ENCODE peak calls at places on chromosome 19, in ten cellular contexts. W is esophagus muscularis mucosa; G is cardiac muscle cell; V is tibial nerve; Y is CD4-positive, alpha-beta memory T cell; K is astrocyte; J is heart left ventricle; X is fibroblast of lung; D is IMR-90; N is ascending aorta. S is an unnamed sample.
A peak's percentile ranks its signal among the peaks of the same experiment; 100 is the strongest.

GRCh38 chr19:15252398-15253018 is 20.3 kb upstream of the EPHX3 start:
- DNase-seq in W (no peak), G (no peak), V (no peak), Y (no peak), K (peak; percentile 23), J (no peak), X (peak; percentile 36), D (peak; percentile 45), N (peak; percentile 85), S (no peak)

GRCh38 chr19:27735314-27735713 is 1477.6 kb downstream of the UQCRFS1 start:
- DNase-seq in W (no peak), G (no peak), V (no peak), Y (no peak), K (no peak), J (no peak), X (no peak), D (no peak), N (no peak), S (no peak)

GRCh38 chr19:46134527-46134926 is 10.0 kb upstream of the IGFL3 start:
- DNase-seq in W (peak; percentile 68), G (no peak), V (no peak), Y (no peak), K (peak; percentile 59), J (no peak), X (peak; percentile 61), D (peak; percentile 65), N (no peak), S (no peak)

GRCh38 chr19:3121396-3121795 is 14.4 kb upstream of the GNA15 start:
- DNase-seq in W (no peak), G (no peak), V (no peak), Y (no peak), K (no peak), J (no peak), X (no peak), D (no peak), N (no peak), S (no peak)

GRCh38 chr19:45528149-45528743 is 21.0 kb downstream of the VASP start:
- DNase-seq in W (no peak), G (no peak), V (no peak), Y (no peak), K (peak; percentile 69), J (no peak), X (peak; percentile 78), D (peak; percentile 56), N (no peak), S (no peak)

GRCh38 chr19:38650180-38650775 is 2.8 kb downstream of the ACTN4 start:
- DNase-seq in W (no peak), G (no peak), V (no peak), Y (no peak), K (no peak), J (no peak), X (no peak), D (no peak), N (no peak), S (peak; percentile 43)

GRCh38 chr19:44807652-44808462 is 1.0 kb upstream of the BCAM start:
- DNase-seq in W (no peak), G (peak; percentile 74), V (no peak), Y (no peak), K (peak; percentile 45), J (peak; percentile 36), X (peak; percentile 60), D (peak; percentile 34), N (peak; percentile 78), S (peak; percentile 59)

GRCh38 chr19:34430738-34431625 is 2.8 kb downstream of the UBA2 start:
- DNase-seq in W (no peak), G (peak; percentile 52), V (no peak), Y (peak; percentile 72), K (peak; percentile 26), J (no peak), X (peak; percentile 41), D (peak; percentile 68), N (no peak), S (no peak)

GRCh38 chr19:18468517-18468916 is 30.6 kb upstream of the ISYNA1 start:
- DNase-seq in W (no peak), G (no peak), V (no peak), Y (no peak), K (no peak), J (no peak), X (no peak), D (no peak), N (no peak), S (no peak)

GRCh38 chr19:38079926-38080380 is 144.1 kb downstream of the DPF1 start:
- DNase-seq in W (peak; percentile 77), G (no peak), V (no peak), Y (no peak), K (peak; percentile 96), J (no peak), X (peak; percentile 96), D (peak; percentile 95), N (no peak), S (peak; percentile 29)

GRCh38 chr19:10289836-10290438 is at the start of gene ICAM5:
- DNase-seq in W (no peak), G (peak; percentile 61), V (no peak), Y (no peak), K (no peak), J (no peak), X (no peak), D (peak; percentile 42), N (no peak), S (no peak)

GRCh38 chr19:43625918-43626579 is 6.6 kb upstream of the ZNF428 start:
- DNase-seq in W (no peak), G (peak; percentile 13), V (no peak), Y (no peak), K (no peak), J (no peak), X (no peak), D (no peak), N (no peak), S (no peak)

GRCh38 chr19:43622070-43622469 is 2.6 kb upstream of the ZNF428 start:
- DNase-seq in W (no peak), G (no peak), V (no peak), Y (no peak), K (no peak), J (no peak), X (no peak), D (no peak), N (no peak), S (no peak)

GRCh38 chr19:43622956-43623355 is 3.5 kb upstream of the ZNF428 start:
- DNase-seq in W (no peak), G (no peak), V (no peak), Y (no peak), K (no peak), J (no peak), X (no peak), D (no peak), N (no peak), S (no peak)

GRCh38 chr19:43624933-43625332 is 5.5 kb upstream of the ZNF428 start:
- DNase-seq in W (no peak), G (peak; percentile 62), V (no peak), Y (peak; percentile 89), K (no peak), J (no peak), X (no peak), D (peak; percentile 8), N (peak; percentile 71), S (peak; percentile 70)

DNA sequence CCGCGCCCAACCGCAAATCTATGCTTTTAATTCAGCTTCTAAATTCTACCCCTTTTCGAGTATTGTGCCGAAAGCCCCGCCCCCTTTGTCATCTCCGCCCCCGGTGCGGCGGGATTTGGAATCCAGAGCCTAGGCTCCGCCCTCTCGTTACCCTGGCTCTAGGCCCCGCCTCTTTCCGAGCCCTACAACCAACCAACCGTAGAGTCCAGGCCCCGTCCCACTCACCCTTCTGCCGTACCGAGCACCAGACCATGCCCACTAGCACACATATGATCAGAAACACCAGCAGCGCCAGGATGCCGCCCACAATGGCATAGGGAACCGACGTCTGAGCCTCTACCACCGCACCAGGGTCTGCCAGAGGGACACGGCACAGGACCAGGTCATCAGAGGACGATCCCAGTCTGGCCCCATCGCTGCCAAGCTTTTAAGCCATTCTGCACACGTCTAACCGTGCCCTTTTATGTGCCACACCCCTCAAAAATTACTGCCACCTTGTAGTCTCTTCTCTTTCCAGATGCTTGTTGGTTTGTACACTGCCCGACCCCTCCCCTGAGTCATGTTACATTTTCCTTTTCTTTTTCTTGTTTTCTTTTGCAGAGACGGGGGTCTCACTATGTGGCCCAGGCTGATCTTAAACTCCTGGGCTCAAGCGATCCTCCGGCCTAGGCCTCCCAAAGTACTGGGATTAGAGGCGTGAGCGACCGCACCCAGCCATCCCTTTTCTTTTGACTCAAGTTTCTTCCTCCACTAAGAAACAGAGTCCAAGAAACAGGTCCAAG is 4.7 kb upstream of the ZNF428 start:
- DNase-seq in W (no peak), G (no peak), V (no peak), Y (no peak), K (no peak), J (no peak), X (no peak), D (no peak), N (no peak), S (no peak)
- H3K27ac ChIP-seq in W (no peak overlapping the region), G (no peak overlapping the region), V (peak overlapping the region; percentile 69), Y (no peak overlapping the region), K (no peak overlapping the region), J (no peak overlapping the region), X (no peak overlapping the region), D (no peak overlapping the region), N (no peak overlapping the region), S (no peak overlapping the region)

DNA sequence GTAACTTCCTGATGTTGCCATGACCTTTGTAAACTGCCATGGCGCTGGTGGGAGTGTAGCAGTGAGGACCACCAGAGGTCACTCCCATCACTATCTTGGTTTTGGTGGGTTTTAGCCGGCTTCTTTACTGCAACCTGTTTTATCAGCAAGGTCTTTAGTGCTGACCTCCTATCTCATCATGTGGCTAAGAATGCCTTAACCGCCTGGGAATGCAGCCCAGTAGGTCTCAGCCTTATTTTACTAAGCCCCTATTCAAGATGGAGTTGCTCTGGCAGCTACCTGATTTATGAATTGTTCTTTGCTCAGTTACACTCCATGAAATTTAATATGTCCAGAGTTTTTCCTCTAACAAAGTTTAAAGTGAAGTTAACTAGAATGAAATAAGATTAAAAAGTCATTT is 4.6 kb upstream of the EPS15L1 start:
- DNase-seq in W (no peak), G (no peak), V (no peak), Y (no peak), K (no peak), J (no peak), X (no peak), D (no peak), N (no peak), S (no peak)
- H3K36me3 ChIP-seq in W (no peaks in the 10 kb centered on the region), G (no peaks in the 10 kb centered on the region), V (no peaks in the 10 kb centered on the region), Y (no peaks in the 10 kb centered on the region), K (no peaks in the 10 kb centered on the region), J (no peaks in the 10 kb centered on the region), X (no peaks in the 10 kb centered on the region), D (no peaks in the 10 kb centered on the region), N (no peaks in the 10 kb centered on the region), S (no peaks in the 10 kb centered on the region)

GRCh38 chr19:47646924-47647323 is 38.0 kb downstream of the BICRA start:
- DNase-seq in W (no peak), G (no peak), V (no peak), Y (no peak), K (no peak), J (no peak), X (no peak), D (no peak), N (no peak), S (no peak)
- H3K27ac ChIP-seq in W (no peak overlapping the region), G (no peak overlapping the region), V (no peak overlapping the region), Y (no peak overlapping the region), K (no peak overlapping the region), J (no peak overlapping the region), X (no peak overlapping the region), D (no peak overlapping the region), N (no peak overlapping the region), S (no peak overlapping the region)

DNA sequence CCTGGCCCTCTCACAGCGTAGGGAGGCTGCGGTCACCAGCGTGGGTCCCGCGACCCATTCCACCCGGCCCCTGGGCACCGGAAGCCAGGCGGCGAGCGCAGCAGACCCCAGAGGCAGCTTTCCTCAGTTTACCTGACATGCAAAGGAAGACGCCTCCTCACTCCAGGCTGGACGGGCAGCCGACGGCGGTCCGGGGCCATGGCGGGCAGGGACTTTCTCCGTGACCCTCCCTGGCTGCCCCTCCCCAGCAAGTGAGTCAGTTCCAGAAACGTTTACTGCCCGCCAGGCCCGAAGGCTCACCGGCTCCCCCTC is 5.5 kb downstream of the SBNO2 start:
- DNase-seq in W (no peak), G (no peak), V (no peak), Y (no peak), K (no peak), J (no peak), X (no peak), D (no peak), N (no peak), S (no peak)
- H3K36me3 ChIP-seq in W (peaks cover 25% of the 10 kb centered on the region), G (no peaks in the 10 kb centered on the region), V (no peaks in the 10 kb centered on the region), Y (no peaks in the 10 kb centered on the region), K (peaks cover 4% of the 10 kb centered on the region), J (peaks cover 37% of the 10 kb centered on the region), X (peaks cover 24% of the 10 kb centered on the region), D (peaks cover 19% of the 10 kb centered on the region), N (peaks cover 12% of the 10 kb centered on the region), S (peaks cover 23% of the 10 kb centered on the region)

S was measured in stomach.